ENCODE peak calls at places on chromosomes 2 and 18, in nine cellular contexts. F is GM23338, E is Panc1, L is HCT116, H is stomach, S is breast epithelium, Z is vagina, V is sigmoid colon, A is endothelial cell of umbilical vein. P is an unnamed sample.
A peak's percentile ranks its signal among the peaks of the same experiment; 100 is the strongest.

GRCh38 chr2:9800975-9801723 is 42.1 kb upstream of the TAF1B start:
- DNase-seq in F (no peak), E (no peak), L (no peak), H (no peak), S (peak; percentile 87), Z (no peak), V (no peak), A (no peak), P (no peak)

GRCh38 chr2:105604938-105605337 is 139.8 kb upstream of the NCK2 start:
- DNase-seq in F (no peak), E (no peak), L (no peak), H (peak; percentile 34), S (peak; percentile 72), Z (no peak), V (peak; percentile 73), A (no peak), P (no peak)

GRCh38 chr2:70890469-70891065 is 45.1 kb upstream of the ATP6V1B1 start:
- DNase-seq in F (no peak), E (no peak), L (no peak), H (peak; percentile 7), S (no peak), Z (no peak), V (no peak), A (no peak), P (peak; percentile 85)

GRCh38 chr2:151753540-151753939 is 19.3 kb upstream of the NEB start:
- DNase-seq in F (no peak), E (no peak), L (no peak), H (no peak), S (no peak), Z (no peak), V (no peak), A (no peak), P (no peak)

GRCh38 chr2:220152281-220152680 is 524.9 kb downstream of the SLC4A3 start:
- DNase-seq in F (no peak), E (no peak), L (no peak), H (no peak), S (no peak), Z (no peak), V (no peak), A (no peak), P (peak; percentile 37)

GRCh38 chr18:56312554-56312953 is 325.8 kb downstream of the TXNL1 start:
- DNase-seq in F (no peak), E (no peak), L (no peak), H (no peak), S (no peak), Z (no peak), V (no peak), A (no peak), P (no peak)

GRCh38 chr18:49597152-49597551 is 35.3 kb downstream of the LIPG start:
- DNase-seq in F (peak; percentile 32), E (no peak), L (no peak), H (no peak), S (no peak), Z (no peak), V (no peak), A (no peak), P (no peak)

GRCh38 chr2:2181505-2181904 is 149.6 kb downstream of the MYT1L start:
- DNase-seq in F (no peak), E (no peak), L (no peak), H (no peak), S (no peak), Z (peak; percentile 32), V (no peak), A (no peak), P (peak; percentile 31)

GRCh38 chr2:176284451-176285049 is 15.3 kb downstream of the MTX2 start:
- DNase-seq in F (no peak), E (no peak), L (no peak), H (no peak), S (no peak), Z (no peak), V (no peak), A (no peak), P (no peak)

GRCh38 chr2:81196383-81196851 is 891.9 kb upstream of the LRRTM1 start:
- DNase-seq in F (no peak), E (no peak), L (no peak), H (no peak), S (no peak), Z (no peak), V (no peak), A (no peak), P (no peak)

GRCh38 chr2:167200025-167200424 is 311.7 kb downstream of the XIRP2 start:
- DNase-seq in F (no peak), E (no peak), L (no peak), H (no peak), S (no peak), Z (no peak), V (no peak), A (no peak), P (no peak)

GRCh38 chr2:167196461-167197252 is 308.4 kb downstream of the XIRP2 start:
- DNase-seq in F (no peak), E (no peak), L (no peak), H (no peak), S (no peak), Z (no peak), V (no peak), A (peak; percentile 54), P (no peak)

GRCh38 chr2:167192833-167193232 is 304.6 kb downstream of the XIRP2 start:
- DNase-seq in F (no peak), E (no peak), L (no peak), H (no peak), S (no peak), Z (no peak), V (no peak), A (no peak), P (no peak)

DNA sequence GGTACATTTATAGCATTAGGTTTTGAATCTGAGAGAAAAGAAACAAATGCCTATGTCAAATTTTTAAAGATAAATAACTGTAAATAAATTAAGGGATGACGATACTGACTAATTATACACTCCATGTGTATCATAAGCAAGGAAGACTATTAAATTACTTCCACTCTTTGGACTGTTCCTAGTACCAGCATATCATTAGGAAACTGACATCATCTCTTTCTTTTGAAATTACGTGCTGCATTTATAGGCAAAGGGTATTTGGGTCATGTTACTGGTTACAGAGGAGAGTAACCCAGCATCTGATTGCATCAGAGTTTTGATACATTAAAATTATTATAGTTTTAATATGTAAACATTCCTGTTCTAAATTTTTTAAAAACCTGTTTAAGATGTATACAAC is 309.7 kb downstream of the XIRP2 start:
- DNase-seq in F (no peak), E (no peak), L (no peak), H (no peak), S (no peak), Z (no peak), V (no peak), A (no peak), P (no peak)
- H3K27ac ChIP-seq in F (no peak overlapping the region), E (no peak overlapping the region), L (no peak overlapping the region), H (no peak overlapping the region), S (no peak overlapping the region), Z (no peak overlapping the region), V (no peak overlapping the region), A (no peak overlapping the region), P (no peak overlapping the region)

GRCh38 chr2:28357948-28358667 is 34.5 kb upstream of the FOSL2 start:
- DNase-seq in F (no peak), E (no peak), L (no peak), H (no peak), S (no peak), Z (no peak), V (no peak), A (no peak), P (no peak)

GRCh38 chr2:28354920-28355520 is 37.6 kb upstream of the FOSL2 start:
- DNase-seq in F (no peak), E (no peak), L (no peak), H (no peak), S (no peak), Z (no peak), V (peak; percentile 60), A (no peak), P (no peak)

GRCh38 chr2:28356095-28356911 is 36.4 kb upstream of the FOSL2 start:
- DNase-seq in F (no peak), E (no peak), L (no peak), H (peak; percentile 94), S (peak; percentile 67), Z (no peak), V (peak; percentile 97), A (peak; percentile 89), P (peak; percentile 96)

GRCh38 chr2:28357055-28357454 is 35.6 kb upstream of the FOSL2 start:
- DNase-seq in F (no peak), E (no peak), L (no peak), H (no peak), S (no peak), Z (no peak), V (no peak), A (no peak), P (no peak)

GRCh38 chr2:28355521-28356094 is 37.0 kb upstream of the FOSL2 start:
- DNase-seq in F (no peak), E (no peak), L (no peak), H (peak; percentile 92), S (no peak), Z (no peak), V (peak; percentile 82), A (peak; percentile 96), P (no peak)
- TF ChIP-seq POLR2AphosphoS5 in F (no peak), E (no peak), L (no peak), H (peak; percentile 17), S (no peak), Z (no peak), V (no peak), A (peak; percentile 83), P (peak; percentile 3)

DNA sequence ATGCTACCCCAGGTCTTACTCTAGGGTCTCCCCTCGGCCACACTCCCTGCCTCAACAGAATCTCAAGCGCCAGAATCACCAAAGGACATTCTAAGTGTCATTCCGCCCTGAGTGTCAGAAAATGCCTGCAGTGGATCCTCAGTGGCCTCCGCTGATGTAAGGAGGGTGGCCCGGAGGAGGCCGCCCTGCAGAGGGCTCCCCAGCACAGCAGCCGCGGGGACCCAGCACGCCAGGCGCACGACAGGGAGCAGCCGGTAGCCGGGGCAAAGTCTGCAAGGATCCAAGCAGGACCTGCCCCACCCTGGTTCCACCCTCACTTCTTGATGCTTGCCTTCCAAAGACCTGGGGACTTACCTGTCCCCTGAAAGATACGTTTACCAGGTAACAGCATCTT is 54.2 kb upstream of the ID2 start:
- DNase-seq in F (peak; percentile 22), E (no peak), L (no peak), H (peak; percentile 72), S (no peak), Z (no peak), V (no peak), A (no peak), P (no peak)
- H3K27ac ChIP-seq in F (no peak overlapping the region), E (no peak overlapping the region), L (peak overlapping the region; percentile 91), H (no peak overlapping the region), S (no peak overlapping the region), Z (peak overlapping the region; percentile 56), V (no peak overlapping the region), A (no peak overlapping the region), P (no peak overlapping the region)

DNA sequence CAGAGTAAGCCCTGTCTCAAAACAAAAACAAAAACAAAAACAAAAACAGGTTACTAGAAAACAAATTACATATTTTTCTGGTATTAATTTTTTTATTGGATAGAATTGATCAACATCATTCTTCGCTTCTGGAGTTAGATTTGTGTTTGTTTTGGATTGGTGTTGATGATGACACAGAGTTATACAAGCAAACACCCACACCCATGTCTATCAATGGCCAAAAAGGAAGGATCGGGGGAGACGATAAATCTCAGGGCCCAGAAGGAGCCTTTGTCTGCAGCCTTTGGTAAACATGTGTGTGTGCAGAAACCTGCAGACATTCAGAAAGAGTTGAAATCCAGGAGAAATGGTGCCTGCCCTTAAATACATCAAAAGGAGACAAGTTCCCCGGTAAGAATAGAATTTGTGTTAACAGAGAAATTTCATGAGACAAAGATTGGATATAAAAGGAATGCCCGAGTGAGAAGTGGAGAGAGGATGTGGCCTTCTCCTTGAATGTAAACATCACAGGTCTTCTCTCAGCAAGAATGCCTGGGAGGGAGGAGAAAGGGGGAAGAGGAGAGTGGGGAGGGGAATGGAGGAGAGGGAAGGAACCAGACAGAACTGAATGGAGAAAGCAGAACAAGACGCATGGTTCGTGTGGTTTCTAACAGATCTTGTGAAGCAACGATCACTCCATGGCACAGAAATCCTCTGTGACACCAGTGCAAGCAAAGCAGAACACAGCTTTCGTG is 40.4 kb upstream of the TMEM178A start:
- DNase-seq in F (peak; percentile 17), E (no peak), L (no peak), H (no peak), S (no peak), Z (no peak), V (no peak), A (no peak), P (no peak)
- TF ChIP-seq POLR2AphosphoS5 in F (no peak), E (no peak), L (no peak), H (no peak), S (no peak), Z (no peak), V (no peak), A (no peak), P (no peak)